ENCODE peak calls at places on chromosomes 16 and 17, in five cellular contexts. A is BE2C, F is stomach, X is prostate gland, P is pancreas. T is an unnamed sample. For H3K27me3, H3K36me3 and H3K4me1, the result is how much of the 10 kb centered on the place peaks cover.

GRCh38 chr17:13851889-13852288 is 217.4 kb upstream of the COX10 start:
- DNase-seq in F (no peak), A (no peak), P (no peak), X (no peak), T (no peak)

GRCh38 chr16:68676113-68676860 is 31.2 kb downstream of the CDH3 start:
- DNase-seq in P (no peak), X (no peak), F (no peak), A (no peak), T (no peak)

GRCh38 chr17:74877592-74878543 is 5.1 kb upstream of the FDXR start:
- DNase-seq in X (no peak), P (peak), F (peak), A (no peak), T (no peak)

GRCh38 chr17:37710344-37710886 is 34.4 kb downstream of the HNF1B start:
- DNase-seq in F (peak), P (peak), A (peak), X (peak), T (no peak)

GRCh38 chr16:84597518-84598390 is 20.1 kb downstream of the COTL1 start:
- DNase-seq in P (no peak), A (no peak), X (no peak), F (no peak), T (no peak)

GRCh38 chr16:5024632-5025031 is 9.1 kb downstream of the NAGPA start:
- DNase-seq in P (no peak), F (peak), A (no peak), X (peak), T (no peak)

GRCh38 chr17:1736348-1737281 is 6.1 kb upstream of the SERPINF2 start:
- DNase-seq in A (peak), P (peak), F (peak), X (no peak), T (peak)

GRCh38 chr16:67000384-67001158 is 12.2 kb downstream of the CES4A start:
- DNase-seq in X (peak), A (peak), P (peak), F (peak), T (peak)

GRCh38 chr17:79789943-79790804 is 6.7 kb downstream of the CBX8 start:
- DNase-seq in P (peak), X (no peak), A (peak), F (no peak), T (no peak)

GRCh38 chr17:51860934-51861561 is 297.5 kb downstream of the CA10 start:
- DNase-seq in A (peak), P (no peak), X (peak), F (no peak), T (no peak)

GRCh38 chr17:52762147-52762793 is 603.8 kb upstream of the CA10 start:
- DNase-seq in F (no peak), P (no peak), A (peak), X (peak), T (peak)

GRCh38 chr16:88771294-88771772 is 13.7 kb downstream of the PIEZO1 start:
- DNase-seq in X (no peak), A (no peak), P (peak), F (no peak), T (peak)

GRCh38 chr17:15943971-15944719 is 785 bp upstream of the ADORA2B start:
- DNase-seq in P (no peak), A (no peak), X (no peak), F (no peak), T (no peak)

DNA sequence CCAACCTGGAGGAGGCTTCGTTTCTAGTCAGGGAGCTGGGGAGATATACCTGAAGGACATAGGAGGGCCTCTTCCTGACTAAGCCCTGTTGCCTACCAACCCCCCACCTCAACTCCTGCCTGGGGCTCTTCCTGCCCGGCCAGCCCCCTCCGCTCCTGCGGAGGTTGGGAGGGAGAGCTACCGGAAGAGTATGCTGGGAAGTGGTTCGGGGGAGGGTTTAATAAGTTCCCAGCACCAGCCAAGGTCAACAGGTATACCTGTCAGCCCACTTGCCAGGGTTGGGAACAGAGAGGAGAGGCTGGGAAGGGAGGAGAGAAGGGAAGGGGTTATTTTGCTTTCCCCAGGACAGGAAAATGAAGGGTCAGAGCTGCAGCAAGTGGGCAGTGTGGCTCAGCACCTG is 4.7 kb downstream of the PPP1R1B start:
- DNase-seq in F (no peak), P (no peak), X (peak), A (no peak), T (no peak)
- H3K27me3 ChIP-seq in F (under half), P (under half), X (under half), A (under half), T (under half)

GRCh38 chr16:16138034-16138635 is 85.2 kb downstream of the ABCC6 start:
- DNase-seq in A (no peak), F (no peak), P (no peak), X (no peak), T (no peak)
- H3K36me3 ChIP-seq in A (half or more), F (half or more), P (under half), X (under half), T (half or more)

DNA sequence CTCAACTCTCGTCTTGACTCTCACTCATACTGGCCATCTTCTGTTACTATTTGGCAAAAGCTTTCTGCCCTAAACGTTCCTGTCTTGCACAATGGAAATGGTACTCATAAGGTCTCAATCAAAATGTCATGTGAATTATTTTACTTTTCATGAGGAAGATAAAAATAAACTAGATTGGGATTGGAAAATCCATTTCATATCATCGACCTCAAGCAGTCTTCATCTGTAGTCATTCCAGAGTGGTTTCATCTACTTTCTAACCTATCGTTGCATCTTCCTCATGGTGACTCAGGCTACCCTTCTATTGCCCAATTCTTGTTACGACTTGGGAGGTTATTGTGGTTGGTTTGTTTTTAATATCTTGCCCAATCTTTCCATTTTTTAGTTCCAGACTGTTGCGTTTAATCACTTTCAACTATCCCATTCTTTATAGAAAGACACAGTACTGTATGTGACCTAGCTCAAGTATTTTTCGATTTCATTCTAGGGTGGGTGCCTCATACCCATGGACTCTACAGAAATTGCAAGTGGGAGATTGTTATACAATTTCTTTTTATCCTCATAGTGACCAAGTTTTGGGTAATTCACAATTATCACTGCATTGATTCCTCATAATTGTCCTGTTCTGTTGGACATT is 317.1 kb upstream of the KCNJ16 start:
- DNase-seq in A (no peak), X (no peak), F (no peak), P (no peak), T (no peak)
- H3K4me1 ChIP-seq in A (under half), X (under half), F (under half), P (under half), T (under half)

DNA sequence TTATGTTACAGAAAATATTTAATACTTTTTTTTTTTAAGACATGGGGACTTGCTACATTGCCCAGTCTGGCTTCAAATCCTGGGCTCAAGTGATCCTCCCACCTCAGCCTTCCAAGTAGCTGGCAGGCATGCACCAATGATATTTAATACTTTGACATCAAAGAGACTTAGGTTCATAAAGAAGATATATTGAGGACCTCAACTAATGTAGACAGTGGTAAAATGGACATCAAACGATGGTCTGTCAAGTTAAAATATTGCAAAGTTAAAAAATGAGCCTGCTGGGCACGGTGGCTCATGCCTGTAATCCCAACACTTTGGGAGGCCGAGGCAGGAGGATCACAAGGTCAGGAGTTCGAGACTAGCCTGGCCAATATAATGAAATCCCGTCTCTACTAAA is 8.7 kb downstream of the TEFM start:
- DNase-seq in P (no peak), A (no peak), X (no peak), F (no peak), T (no peak)
- H3K27me3 ChIP-seq in P (under half), A (under half), X (under half), F (under half), T (under half)

T was measured in heart right ventricle.